ENCODE peak calls at places on chromosomes 3 and 15, in nine cellular contexts. One of them, this sample, is unnamed.

GRCh38 chr3:18652781-18653180 is 227.6 kb upstream of the SATB1 start:
- DNase-seq in lower leg skin: no peak
- DNase-seq in ovary: no peak
- DNase-seq in prostate gland: no peak
- DNase-seq in K562: no peak
- DNase-seq in transverse colon: no peak
- DNase-seq in tibial nerve: no peak
- DNase-seq in breast epithelium: no peak
- DNase-seq in uterus: no peak
- DNase-seq in this sample: no peak

GRCh38 chr3:39907981-39908380 is 98.6 kb downstream of the MYRIP start:
- DNase-seq in prostate gland: no peak
- DNase-seq in ovary: peak
- DNase-seq in tibial nerve: no peak
- DNase-seq in lower leg skin: no peak
- DNase-seq in K562: no peak
- DNase-seq in uterus: no peak
- DNase-seq in breast epithelium: no peak
- DNase-seq in transverse colon: peak
- DNase-seq in this sample: peak

GRCh38 chr15:66399276-66399675 is 12.6 kb downstream of the MAP2K1 start:
- DNase-seq in tibial nerve: no peak
- DNase-seq in breast epithelium: no peak
- DNase-seq in transverse colon: no peak
- DNase-seq in ovary: no peak
- DNase-seq in lower leg skin: no peak
- DNase-seq in uterus: no peak
- DNase-seq in K562: no peak
- DNase-seq in prostate gland: no peak
- DNase-seq in this sample: no peak

GRCh38 chr3:14506626-14507344 is 33.4 kb downstream of the GRIP2 start:
- DNase-seq in transverse colon: no peak
- DNase-seq in tibial nerve: no peak
- DNase-seq in breast epithelium: peak
- DNase-seq in uterus: peak
- DNase-seq in K562: no peak
- DNase-seq in prostate gland: no peak
- DNase-seq in ovary: no peak
- DNase-seq in lower leg skin: peak
- DNase-seq in this sample: no peak

GRCh38 chr15:101043911-101044624 is 124.9 kb downstream of the LRRK1 start:
- DNase-seq in transverse colon: peak
- DNase-seq in prostate gland: no peak
- DNase-seq in K562: no peak
- DNase-seq in uterus: peak
- DNase-seq in tibial nerve: no peak
- DNase-seq in lower leg skin: peak
- DNase-seq in breast epithelium: no peak
- DNase-seq in ovary: peak
- DNase-seq in this sample: peak

GRCh38 chr3:174440741-174441587 is 418.2 kb upstream of the NAALADL2 start:
- DNase-seq in uterus: peak
- DNase-seq in transverse colon: peak
- DNase-seq in tibial nerve: peak
- DNase-seq in K562: peak
- DNase-seq in ovary: peak
- DNase-seq in breast epithelium: peak
- DNase-seq in prostate gland: peak
- DNase-seq in lower leg skin: peak
- DNase-seq in this sample: peak

GRCh38 chr3:129398803-129399144 is 29.7 kb downstream of the EFCAB12 start:
- DNase-seq in ovary: peak
- DNase-seq in transverse colon: peak
- DNase-seq in tibial nerve: no peak
- DNase-seq in lower leg skin: no peak
- DNase-seq in K562: peak
- DNase-seq in breast epithelium: no peak
- DNase-seq in uterus: no peak
- DNase-seq in prostate gland: no peak
- DNase-seq in this sample: no peak

GRCh38 chr3:87733671-87734367 is 325.0 kb downstream of the CGGBP1 start:
- DNase-seq in tibial nerve: no peak
- DNase-seq in breast epithelium: peak
- DNase-seq in ovary: no peak
- DNase-seq in prostate gland: peak
- DNase-seq in transverse colon: peak
- DNase-seq in K562: no peak
- DNase-seq in lower leg skin: no peak
- DNase-seq in uterus: no peak
- DNase-seq in this sample: no peak

GRCh38 chr15:29455055-29455454 is 185.4 kb upstream of the NSMCE3 start:
- DNase-seq in ovary: no peak
- DNase-seq in breast epithelium: no peak
- DNase-seq in transverse colon: no peak
- DNase-seq in tibial nerve: no peak
- DNase-seq in K562: no peak
- DNase-seq in lower leg skin: no peak
- DNase-seq in uterus: no peak
- DNase-seq in prostate gland: no peak
- DNase-seq in this sample: no peak

GRCh38 chr3:38127611-38128302 is 9.2 kb downstream of the ACAA1 start:
- DNase-seq in lower leg skin: peak
- DNase-seq in tibial nerve: no peak
- DNase-seq in prostate gland: no peak
- DNase-seq in uterus: no peak
- DNase-seq in breast epithelium: no peak
- DNase-seq in transverse colon: peak
- DNase-seq in ovary: no peak
- DNase-seq in K562: no peak
- DNase-seq in this sample: no peak

GRCh38 chr3:38124324-38125122 is 12.4 kb downstream of the ACAA1 start:
- DNase-seq in uterus: no peak
- DNase-seq in ovary: no peak
- DNase-seq in breast epithelium: peak
- DNase-seq in prostate gland: no peak
- DNase-seq in tibial nerve: no peak
- DNase-seq in transverse colon: no peak
- DNase-seq in K562: no peak
- DNase-seq in lower leg skin: peak
- DNase-seq in this sample: no peak

GRCh38 chr3:38128303-38128655 is 8.6 kb downstream of the ACAA1 start:
- DNase-seq in lower leg skin: peak
- DNase-seq in breast epithelium: no peak
- DNase-seq in prostate gland: no peak
- DNase-seq in tibial nerve: no peak
- DNase-seq in K562: no peak
- DNase-seq in uterus: no peak
- DNase-seq in ovary: no peak
- DNase-seq in transverse colon: no peak
- DNase-seq in this sample: no peak

GRCh38 chr3:38125305-38126120 is 11.4 kb downstream of the ACAA1 start:
- DNase-seq in K562: no peak
- DNase-seq in lower leg skin: peak
- DNase-seq in ovary: no peak
- DNase-seq in tibial nerve: no peak
- DNase-seq in transverse colon: no peak
- DNase-seq in prostate gland: no peak
- DNase-seq in uterus: no peak
- DNase-seq in breast epithelium: no peak
- DNase-seq in this sample: peak

GRCh38 chr3:38126121-38126892 is 10.6 kb downstream of the ACAA1 start:
- DNase-seq in transverse colon: no peak
- DNase-seq in breast epithelium: no peak
- DNase-seq in uterus: no peak
- DNase-seq in K562: no peak
- DNase-seq in ovary: no peak
- DNase-seq in prostate gland: no peak
- DNase-seq in lower leg skin: peak
- DNase-seq in tibial nerve: no peak
- DNase-seq in this sample: no peak
- TF ChIP-seq POLR2A in transverse colon: no peak
- TF ChIP-seq POLR2A in breast epithelium: no peak
- TF ChIP-seq POLR2A in uterus: no peak
- TF ChIP-seq POLR2A in K562: no peak
- TF ChIP-seq POLR2A in ovary: no peak
- TF ChIP-seq POLR2A in prostate gland: no peak
- TF ChIP-seq POLR2A in lower leg skin: no peak
- TF ChIP-seq POLR2A in tibial nerve: no peak
- TF ChIP-seq POLR2A in this sample: no peak

GRCh38 chr3:21751891-21752290 is 881 bp upstream of the ZNF385D start:
- DNase-seq in tibial nerve: no peak
- DNase-seq in transverse colon: no peak
- DNase-seq in uterus: no peak
- DNase-seq in K562: no peak
- DNase-seq in breast epithelium: no peak
- DNase-seq in ovary: no peak
- DNase-seq in lower leg skin: no peak
- DNase-seq in prostate gland: no peak
- DNase-seq in this sample: no peak
- TF ChIP-seq POLR2A in tibial nerve: no peak
- TF ChIP-seq POLR2A in transverse colon: no peak
- TF ChIP-seq POLR2A in uterus: no peak
- TF ChIP-seq POLR2A in K562: no peak
- TF ChIP-seq POLR2A in breast epithelium: no peak
- TF ChIP-seq POLR2A in ovary: no peak
- TF ChIP-seq POLR2A in lower leg skin: no peak
- TF ChIP-seq POLR2A in prostate gland: no peak
- TF ChIP-seq POLR2A in this sample: no peak

DNA sequence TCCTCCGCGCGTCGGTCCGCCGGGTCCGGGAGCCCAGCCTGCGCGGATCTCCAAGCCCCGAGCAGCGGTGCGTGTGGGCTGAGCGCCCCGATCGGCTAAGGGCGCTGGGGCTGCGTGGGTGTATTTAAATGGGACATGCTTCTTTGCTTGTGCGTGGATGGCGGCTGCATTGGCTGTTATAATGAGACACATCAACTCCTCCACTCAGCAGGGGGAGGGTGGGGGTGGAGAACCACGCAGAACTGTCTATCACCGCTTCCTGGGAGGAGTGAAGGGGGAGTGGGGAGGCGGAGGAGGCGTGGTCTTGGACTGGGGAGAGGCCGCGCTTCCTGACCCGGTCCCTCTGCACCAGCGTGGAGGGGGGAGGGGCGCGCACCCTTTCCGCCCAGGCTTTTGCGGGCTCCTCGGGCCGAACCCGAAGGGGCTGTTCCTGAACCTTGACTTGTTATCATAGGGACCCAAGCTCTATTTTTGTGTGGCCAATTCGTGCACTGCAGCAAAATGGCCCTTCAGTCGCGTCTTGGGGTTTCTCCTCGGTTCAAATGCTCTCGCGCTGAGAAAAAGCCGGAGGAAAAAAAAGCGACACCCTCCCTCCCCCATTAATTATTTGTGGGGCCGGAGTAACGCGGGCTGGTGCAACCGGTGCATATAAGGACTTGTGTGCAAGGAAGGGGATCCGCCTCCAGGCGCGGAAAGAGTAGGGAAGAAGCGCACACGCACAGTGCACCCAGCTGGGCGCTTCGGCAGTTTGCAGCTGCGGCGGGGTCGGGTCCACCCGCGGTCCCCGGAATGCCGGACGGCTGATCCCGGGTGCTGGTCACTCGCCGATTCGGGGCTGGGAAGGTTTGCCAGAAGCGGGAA is at the start of gene TNIK:
- DNase-seq in tibial nerve: peak
- DNase-seq in breast epithelium: peak
- DNase-seq in ovary: peak
- DNase-seq in transverse colon: peak
- DNase-seq in K562: peak
- DNase-seq in lower leg skin: peak
- DNase-seq in prostate gland: peak
- DNase-seq in uterus: peak
- DNase-seq in this sample: peak
- TF ChIP-seq POLR2A in tibial nerve: peak
- TF ChIP-seq POLR2A in breast epithelium: no peak
- TF ChIP-seq POLR2A in ovary: no peak
- TF ChIP-seq POLR2A in transverse colon: peak
- TF ChIP-seq POLR2A in K562: peak
- TF ChIP-seq POLR2A in lower leg skin: no peak
- TF ChIP-seq POLR2A in prostate gland: peak
- TF ChIP-seq POLR2A in uterus: no peak
- TF ChIP-seq POLR2A in this sample: no peak

GRCh38 chr15:76006136-76006778 is 6.0 kb downstream of the NRG4 start:
- DNase-seq in breast epithelium: no peak
- DNase-seq in uterus: no peak
- DNase-seq in tibial nerve: peak
- DNase-seq in lower leg skin: no peak
- DNase-seq in ovary: no peak
- DNase-seq in transverse colon: no peak
- DNase-seq in K562: no peak
- DNase-seq in prostate gland: no peak
- DNase-seq in this sample: no peak
- TF ChIP-seq POLR2A in breast epithelium: no peak
- TF ChIP-seq POLR2A in uterus: no peak
- TF ChIP-seq POLR2A in tibial nerve: no peak
- TF ChIP-seq POLR2A in lower leg skin: no peak
- TF ChIP-seq POLR2A in ovary: no peak
- TF ChIP-seq POLR2A in transverse colon: no peak
- TF ChIP-seq POLR2A in K562: no peak
- TF ChIP-seq POLR2A in prostate gland: no peak
- TF ChIP-seq POLR2A in this sample: no peak

GRCh38 chr3:94146455-94146854 is 83.6 kb downstream of the NSUN3 start:
- DNase-seq in K562: no peak
- DNase-seq in lower leg skin: no peak
- DNase-seq in breast epithelium: no peak
- DNase-seq in ovary: no peak
- DNase-seq in uterus: no peak
- DNase-seq in tibial nerve: no peak
- DNase-seq in prostate gland: no peak
- DNase-seq in transverse colon: no peak
- DNase-seq in this sample: no peak
- TF ChIP-seq POLR2A in K562: no peak
- TF ChIP-seq POLR2A in lower leg skin: no peak
- TF ChIP-seq POLR2A in breast epithelium: no peak
- TF ChIP-seq POLR2A in ovary: no peak
- TF ChIP-seq POLR2A in uterus: no peak
- TF ChIP-seq POLR2A in tibial nerve: no peak
- TF ChIP-seq POLR2A in prostate gland: no peak
- TF ChIP-seq POLR2A in transverse colon: no peak
- TF ChIP-seq POLR2A in this sample: no peak